ENCODE peak calls at places on chromosomes 7 and 10, in eight cellular contexts. One of them, this sample, is unnamed.

GRCh38 chr7:48781783-48782182 is 142.6 kb upstream of the CDC14C start:
- DNase-seq in fibroblast of pulmonary artery: no peak
- DNase-seq in A549: no peak
- DNase-seq in T-helper 1 cell: no peak
- DNase-seq in ovary: no peak
- DNase-seq in activated effector memory CD4-positive, alpha-beta T cell treated with Interleukin-2 at 50 U/mL for 16 hours: no peak
- DNase-seq in stimulated activated CD4-positive, alpha-beta T cell treated with anti-CD3 and anti-CD28 coated beads, Interleukin-15, amount 100 ng/mL, for 1 hour: no peak
- DNase-seq in anterior cingulate cortex: no peak
- DNase-seq in this sample: no peak

GRCh38 chr10:61973169-61973568 is 71.7 kb downstream of the ARID5B start:
- DNase-seq in fibroblast of pulmonary artery: peak
- DNase-seq in A549: no peak
- DNase-seq in T-helper 1 cell: no peak
- DNase-seq in ovary: no peak
- DNase-seq in activated effector memory CD4-positive, alpha-beta T cell treated with Interleukin-2 at 50 U/mL for 16 hours: no peak
- DNase-seq in stimulated activated CD4-positive, alpha-beta T cell treated with anti-CD3 and anti-CD28 coated beads, Interleukin-15, amount 100 ng/mL, for 1 hour: no peak
- DNase-seq in anterior cingulate cortex: no peak
- DNase-seq in this sample: no peak

GRCh38 chr7:74464931-74465906 is 11.5 kb downstream of the GTF2IRD1 start:
- DNase-seq in fibroblast of pulmonary artery: no peak
- DNase-seq in A549: no peak
- DNase-seq in T-helper 1 cell: no peak
- DNase-seq in ovary: no peak
- DNase-seq in activated effector memory CD4-positive, alpha-beta T cell treated with Interleukin-2 at 50 U/mL for 16 hours: no peak
- DNase-seq in stimulated activated CD4-positive, alpha-beta T cell treated with anti-CD3 and anti-CD28 coated beads, Interleukin-15, amount 100 ng/mL, for 1 hour: no peak
- DNase-seq in anterior cingulate cortex: no peak
- DNase-seq in this sample: peak

GRCh38 chr7:36985866-36986402 is 261.6 kb upstream of the AOAH start:
- DNase-seq in fibroblast of pulmonary artery: no peak
- DNase-seq in A549: no peak
- DNase-seq in T-helper 1 cell: no peak
- DNase-seq in ovary: no peak
- DNase-seq in activated effector memory CD4-positive, alpha-beta T cell treated with Interleukin-2 at 50 U/mL for 16 hours: no peak
- DNase-seq in stimulated activated CD4-positive, alpha-beta T cell treated with anti-CD3 and anti-CD28 coated beads, Interleukin-15, amount 100 ng/mL, for 1 hour: no peak
- DNase-seq in anterior cingulate cortex: no peak
- DNase-seq in this sample: no peak

GRCh38 chr7:97119747-97120146 is 2.2 kb downstream of the SDHAF3 start:
- DNase-seq in fibroblast of pulmonary artery: no peak
- DNase-seq in A549: no peak
- DNase-seq in T-helper 1 cell: no peak
- DNase-seq in ovary: no peak
- DNase-seq in activated effector memory CD4-positive, alpha-beta T cell treated with Interleukin-2 at 50 U/mL for 16 hours: no peak
- DNase-seq in stimulated activated CD4-positive, alpha-beta T cell treated with anti-CD3 and anti-CD28 coated beads, Interleukin-15, amount 100 ng/mL, for 1 hour: no peak
- DNase-seq in anterior cingulate cortex: no peak
- DNase-seq in this sample: no peak

GRCh38 chr7:39624935-39625694 is 1.7 kb downstream of the RALA start:
- DNase-seq in fibroblast of pulmonary artery: peak
- DNase-seq in A549: no peak
- DNase-seq in T-helper 1 cell: no peak
- DNase-seq in ovary: no peak
- DNase-seq in activated effector memory CD4-positive, alpha-beta T cell treated with Interleukin-2 at 50 U/mL for 16 hours: no peak
- DNase-seq in stimulated activated CD4-positive, alpha-beta T cell treated with anti-CD3 and anti-CD28 coated beads, Interleukin-15, amount 100 ng/mL, for 1 hour: no peak
- DNase-seq in anterior cingulate cortex: no peak
- DNase-seq in this sample: no peak

GRCh38 chr10:54833029-54833428 is 32.0 kb upstream of the PCDH15 start:
- DNase-seq in fibroblast of pulmonary artery: no peak
- DNase-seq in A549: no peak
- DNase-seq in T-helper 1 cell: no peak
- DNase-seq in ovary: no peak
- DNase-seq in activated effector memory CD4-positive, alpha-beta T cell treated with Interleukin-2 at 50 U/mL for 16 hours: no peak
- DNase-seq in stimulated activated CD4-positive, alpha-beta T cell treated with anti-CD3 and anti-CD28 coated beads, Interleukin-15, amount 100 ng/mL, for 1 hour: no peak
- DNase-seq in anterior cingulate cortex: no peak
- DNase-seq in this sample: peak

GRCh38 chr10:93062499-93063216 is 2.1 kb downstream of the CYP26C1 start:
- DNase-seq in fibroblast of pulmonary artery: peak
- DNase-seq in A549: peak
- DNase-seq in T-helper 1 cell: no peak
- DNase-seq in ovary: no peak
- DNase-seq in activated effector memory CD4-positive, alpha-beta T cell treated with Interleukin-2 at 50 U/mL for 16 hours: no peak
- DNase-seq in stimulated activated CD4-positive, alpha-beta T cell treated with anti-CD3 and anti-CD28 coated beads, Interleukin-15, amount 100 ng/mL, for 1 hour: no peak
- DNase-seq in anterior cingulate cortex: no peak
- DNase-seq in this sample: no peak

GRCh38 chr7:79504607-79505389 is 51.3 kb upstream of the MAGI2 start:
- DNase-seq in fibroblast of pulmonary artery: peak
- DNase-seq in A549: peak
- DNase-seq in T-helper 1 cell: no peak
- DNase-seq in ovary: peak
- DNase-seq in activated effector memory CD4-positive, alpha-beta T cell treated with Interleukin-2 at 50 U/mL for 16 hours: no peak
- DNase-seq in stimulated activated CD4-positive, alpha-beta T cell treated with anti-CD3 and anti-CD28 coated beads, Interleukin-15, amount 100 ng/mL, for 1 hour: no peak
- DNase-seq in anterior cingulate cortex: no peak
- DNase-seq in this sample: peak

GRCh38 chr10:20892011-20892585 is 5.0 kb downstream of the NEBL start:
- DNase-seq in fibroblast of pulmonary artery: peak
- DNase-seq in A549: no peak
- DNase-seq in T-helper 1 cell: no peak
- DNase-seq in ovary: no peak
- DNase-seq in activated effector memory CD4-positive, alpha-beta T cell treated with Interleukin-2 at 50 U/mL for 16 hours: no peak
- DNase-seq in stimulated activated CD4-positive, alpha-beta T cell treated with anti-CD3 and anti-CD28 coated beads, Interleukin-15, amount 100 ng/mL, for 1 hour: no peak
- DNase-seq in anterior cingulate cortex: no peak
- DNase-seq in this sample: no peak

GRCh38 chr7:130838738-130839137 is 104.7 kb upstream of the KLF14 start:
- DNase-seq in fibroblast of pulmonary artery: peak
- DNase-seq in A549: peak
- DNase-seq in T-helper 1 cell: no peak
- DNase-seq in ovary: no peak
- DNase-seq in activated effector memory CD4-positive, alpha-beta T cell treated with Interleukin-2 at 50 U/mL for 16 hours: no peak
- DNase-seq in stimulated activated CD4-positive, alpha-beta T cell treated with anti-CD3 and anti-CD28 coated beads, Interleukin-15, amount 100 ng/mL, for 1 hour: no peak
- DNase-seq in anterior cingulate cortex: no peak
- DNase-seq in this sample: no peak

GRCh38 chr10:20888620-20889337 is 8.3 kb downstream of the NEBL start:
- DNase-seq in fibroblast of pulmonary artery: peak
- DNase-seq in A549: no peak
- DNase-seq in T-helper 1 cell: no peak
- DNase-seq in ovary: no peak
- DNase-seq in activated effector memory CD4-positive, alpha-beta T cell treated with Interleukin-2 at 50 U/mL for 16 hours: no peak
- DNase-seq in stimulated activated CD4-positive, alpha-beta T cell treated with anti-CD3 and anti-CD28 coated beads, Interleukin-15, amount 100 ng/mL, for 1 hour: no peak
- DNase-seq in anterior cingulate cortex: no peak
- DNase-seq in this sample: no peak

GRCh38 chr10:49569031-49569765 is 30.3 kb upstream of the ERCC6 start:
- DNase-seq in fibroblast of pulmonary artery: peak
- DNase-seq in A549: no peak
- DNase-seq in T-helper 1 cell: no peak
- DNase-seq in ovary: no peak
- DNase-seq in activated effector memory CD4-positive, alpha-beta T cell treated with Interleukin-2 at 50 U/mL for 16 hours: no peak
- DNase-seq in stimulated activated CD4-positive, alpha-beta T cell treated with anti-CD3 and anti-CD28 coated beads, Interleukin-15, amount 100 ng/mL, for 1 hour: no peak
- DNase-seq in anterior cingulate cortex: no peak
- DNase-seq in this sample: no peak

GRCh38 chr7:11212816-11213215 is 239.1 kb downstream of the PHF14 start:
- DNase-seq in fibroblast of pulmonary artery: peak
- DNase-seq in A549: peak
- DNase-seq in T-helper 1 cell: no peak
- DNase-seq in ovary: no peak
- DNase-seq in activated effector memory CD4-positive, alpha-beta T cell treated with Interleukin-2 at 50 U/mL for 16 hours: no peak
- DNase-seq in stimulated activated CD4-positive, alpha-beta T cell treated with anti-CD3 and anti-CD28 coated beads, Interleukin-15, amount 100 ng/mL, for 1 hour: no peak
- DNase-seq in anterior cingulate cortex: no peak
- DNase-seq in this sample: no peak

GRCh38 chr7:23205861-23206510 is 24.1 kb downstream of the NUP42 start:
- DNase-seq in fibroblast of pulmonary artery: peak
- DNase-seq in A549: no peak
- DNase-seq in T-helper 1 cell: no peak
- DNase-seq in ovary: peak
- DNase-seq in activated effector memory CD4-positive, alpha-beta T cell treated with Interleukin-2 at 50 U/mL for 16 hours: no peak
- DNase-seq in stimulated activated CD4-positive, alpha-beta T cell treated with anti-CD3 and anti-CD28 coated beads, Interleukin-15, amount 100 ng/mL, for 1 hour: no peak
- DNase-seq in anterior cingulate cortex: no peak
- DNase-seq in this sample: no peak

GRCh38 chr10:37760817-37761216 is 96.6 kb downstream of the ZNF248 start:
- DNase-seq in fibroblast of pulmonary artery: no peak
- DNase-seq in A549: no peak
- DNase-seq in T-helper 1 cell: no peak
- DNase-seq in ovary: no peak
- DNase-seq in activated effector memory CD4-positive, alpha-beta T cell treated with Interleukin-2 at 50 U/mL for 16 hours: no peak
- DNase-seq in stimulated activated CD4-positive, alpha-beta T cell treated with anti-CD3 and anti-CD28 coated beads, Interleukin-15, amount 100 ng/mL, for 1 hour: no peak
- DNase-seq in anterior cingulate cortex: no peak
- DNase-seq in this sample: no peak

This sample was measured in HT-29.